ENCODE peak calls at places on chromosomes 13 and 19, in seven cellular contexts. U, K, O, Y, W, C and Z are unnamed samples.

GRCh38 chr13:99559560-99559959 is 58.3 kb downstream of the TM9SF2 start:
- DNase-seq in C (no peak), U (no peak), Y (no peak), O (no peak), K (no peak), W (no peak), Z (no peak)

GRCh38 chr13:38417241-38417640 is 67.6 kb downstream of the UFM1 start:
- DNase-seq in C (no peak), O (no peak), K (no peak), U (no peak), W (no peak), Y (no peak), Z (no peak)

GRCh38 chr13:108044929-108045328 is 170.4 kb downstream of the LIG4 start:
- DNase-seq in O (no peak), Y (no peak), U (no peak), C (no peak), K (no peak), W (no peak), Z (no peak)

GRCh38 chr19:58217607-58218391 is 10.9 kb upstream of the ZNF544 start:
- DNase-seq in Y (no peak), O (no peak), C (no peak), U (no peak), W (no peak), K (no peak), Z (no peak)

GRCh38 chr13:78228940-78229339 is 310.3 kb upstream of the EDNRB start:
- DNase-seq in C (no peak), U (no peak), W (no peak), Y (no peak), K (no peak), O (no peak), Z (no peak)

GRCh38 chr13:50592412-50593145 is 250.9 kb downstream of the DLEU7 start:
- DNase-seq in W (no peak), C (no peak), U (no peak), Y (no peak), K (no peak), O (no peak), Z (no peak)

GRCh38 chr13:26867451-26868067 is 107.0 kb upstream of the GPR12 start:
- DNase-seq in U (no peak), W (no peak), Y (no peak), O (no peak), K (no peak), C (no peak), Z (no peak)

GRCh38 chr19:32067686-32068085 is 277.7 kb upstream of the ZNF507 start:
- DNase-seq in U (no peak), W (no peak), O (no peak), K (no peak), Y (no peak), C (no peak), Z (no peak)

GRCh38 chr13:98189841-98190505 is 12.9 kb upstream of the RNF113B start:
- DNase-seq in K (peak), W (no peak), U (no peak), C (no peak), O (no peak), Y (no peak), Z (no peak)

GRCh38 chr19:3366761-3367571 is 583 bp downstream of the NFIC start:
- DNase-seq in K (peak), O (no peak), U (peak), C (peak), Y (no peak), W (peak), Z (peak)
- H3K27ac ChIP-seq in K (peak), O (peak), U (peak), C (peak), Y (peak), W (peak), Z (peak)

GRCh38 chr19:3538965-3539742 is at the start of gene TEKTIP1:
- DNase-seq in K (no peak), W (no peak), U (no peak), Y (no peak), C (no peak), O (no peak), Z (no peak)
- H3K27ac ChIP-seq in K (no peak), W (no peak), U (no peak), Y (no peak), C (no peak), O (no peak), Z (no peak)

GRCh38 chr19:47028372-47028672 is 8.7 kb downstream of the NPAS1 start:
- DNase-seq in Y (no peak), O (no peak), K (no peak), U (no peak), C (no peak), W (no peak), Z (no peak)
- H3K27ac ChIP-seq in Y (no peak), O (no peak), K (no peak), U (no peak), C (no peak), W (no peak), Z (no peak)

GRCh38 chr19:17107546-17108452 is 32.2 kb downstream of the MYO9B start:
- DNase-seq in O (peak), U (peak), C (peak), Y (no peak), K (peak), W (peak), Z (peak)

GRCh38 chr19:17101686-17102628 is 26.4 kb downstream of the MYO9B start:
- DNase-seq in O (no peak), Y (no peak), W (no peak), K (no peak), C (no peak), U (no peak), Z (no peak)

GRCh38 chr19:17105548-17105947 is 30.0 kb downstream of the MYO9B start:
- DNase-seq in K (no peak), W (no peak), U (no peak), C (no peak), Y (peak), O (no peak), Z (no peak)

GRCh38 chr19:17104679-17105078 is 29.1 kb downstream of the MYO9B start:
- DNase-seq in U (no peak), O (no peak), C (no peak), K (no peak), Y (no peak), W (no peak), Z (no peak)

DNA sequence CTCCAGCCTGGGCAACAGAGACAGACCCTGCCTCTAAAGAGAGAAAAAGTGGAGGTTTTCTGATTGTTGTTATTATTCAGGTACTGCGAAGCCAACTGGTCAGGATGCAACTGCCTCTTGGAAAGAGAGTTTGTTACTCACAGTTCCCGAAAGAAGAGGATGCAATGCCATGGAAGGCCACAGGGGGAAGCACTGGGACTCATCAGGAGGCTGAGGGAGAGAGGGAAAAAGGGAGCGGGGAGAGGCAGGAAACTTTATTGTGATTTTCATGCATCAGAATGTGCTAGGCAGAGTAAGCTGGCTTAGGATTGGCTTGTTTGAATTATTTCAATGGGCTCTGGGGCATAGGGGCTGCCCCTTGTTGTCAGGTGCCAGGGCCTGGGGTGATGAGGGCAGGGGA is 27.6 kb downstream of the MYO9B start:
- DNase-seq in O (no peak), K (no peak), W (no peak), C (no peak), U (no peak), Y (no peak), Z (no peak)
- H3K27ac ChIP-seq in O (no peak), K (no peak), W (no peak), C (no peak), U (no peak), Y (peak), Z (no peak)